ENCODE peak calls at places on chromosome 21, in nine cellular contexts. T, G, U, Q, C, S, M, H and K are unnamed samples.

GRCh38 chr21:46559291-46559983 is 45.4 kb downstream of the S100B start:
- DNase-seq in T (no peak), G (no peak), U (peak), Q (peak), C (no peak), S (no peak), M (no peak), H (no peak), K (peak)

GRCh38 chr21:14376854-14377253 is 6.1 kb downstream of the HSPA13 start:
- DNase-seq in T (no peak), G (no peak), U (no peak), Q (no peak), C (no peak), S (no peak), M (no peak), H (no peak), K (no peak)

GRCh38 chr21:44699502-44700001 is 2.6 kb downstream of the KRTAP10-12 start:
- DNase-seq in T (no peak), G (no peak), U (no peak), Q (no peak), C (no peak), S (no peak), M (no peak), H (no peak), K (no peak)

GRCh38 chr21:37356710-37357109 is 9.9 kb upstream of the DYRK1A start:
- DNase-seq in T (no peak), G (no peak), U (no peak), Q (no peak), C (no peak), S (no peak), M (no peak), H (no peak), K (no peak)

GRCh38 chr21:36589352-36589971 is 109.5 kb upstream of the SIM2 start:
- DNase-seq in T (no peak), G (no peak), U (peak), Q (peak), C (no peak), S (no peak), M (no peak), H (peak), K (no peak)

GRCh38 chr21:32499249-32500055 is 85.9 kb downstream of the TCP10L start:
- DNase-seq in T (no peak), G (no peak), U (no peak), Q (no peak), C (no peak), S (no peak), M (no peak), H (peak), K (no peak)

GRCh38 chr21:35925497-35925896 is 134.8 kb downstream of the SETD4 start:
- DNase-seq in T (no peak), G (no peak), U (no peak), Q (peak), C (no peak), S (no peak), M (no peak), H (no peak), K (no peak)

GRCh38 chr21:36747114-36747814 is 48.3 kb downstream of the SIM2 start:
- DNase-seq in T (no peak), G (no peak), U (no peak), Q (peak), C (no peak), S (no peak), M (no peak), H (no peak), K (no peak)

GRCh38 chr21:32956257-32956656 is 69.5 kb upstream of the OLIG2 start:
- DNase-seq in T (no peak), G (no peak), U (no peak), Q (no peak), C (no peak), S (no peak), M (no peak), H (no peak), K (no peak)

GRCh38 chr21:26374817-26375216 is 198.3 kb downstream of the CYYR1 start:
- DNase-seq in T (no peak), G (no peak), U (no peak), Q (no peak), C (no peak), S (no peak), M (no peak), H (no peak), K (no peak)

GRCh38 chr21:42750737-42751530 is 97.5 kb downstream of the PDE9A start:
- DNase-seq in T (no peak), G (no peak), U (no peak), Q (no peak), C (no peak), S (no peak), M (no peak), H (no peak), K (no peak)

GRCh38 chr21:42425603-42425985 is 21.9 kb downstream of the UBASH3A start:
- DNase-seq in T (no peak), G (no peak), U (no peak), Q (peak), C (no peak), S (no peak), M (no peak), H (no peak), K (no peak)

GRCh38 chr21:45253180-45253579 is 34.5 kb downstream of the POFUT2 start:
- DNase-seq in T (no peak), G (no peak), U (no peak), Q (no peak), C (no peak), S (no peak), M (no peak), H (peak), K (no peak)

GRCh38 chr21:25838809-25839208 is 104.0 kb downstream of the GABPA start:
- DNase-seq in T (peak), G (no peak), U (no peak), Q (no peak), C (no peak), S (no peak), M (no peak), H (no peak), K (no peak)

GRCh38 chr21:25573409-25574206 is 33.7 kb downstream of the MRPL39 start:
- DNase-seq in T (peak), G (no peak), U (peak), Q (peak), C (no peak), S (peak), M (no peak), H (peak), K (no peak)

GRCh38 chr21:45934570-45934969 is 47.0 kb upstream of the COL6A1 start:
- DNase-seq in T (no peak), G (no peak), U (no peak), Q (no peak), C (no peak), S (no peak), M (no peak), H (no peak), K (no peak)

GRCh38 chr21:38129711-38130110 is 127.1 kb upstream of the KCNJ15 start:
- DNase-seq in T (no peak), G (no peak), U (no peak), Q (no peak), C (no peak), S (no peak), M (peak), H (no peak), K (no peak)

GRCh38 chr21:34576043-34576466 is 38.9 kb downstream of the RCAN1 start:
- DNase-seq in T (no peak), G (no peak), U (no peak), Q (no peak), C (no peak), S (no peak), M (no peak), H (peak), K (no peak)

GRCh38 chr21:17802568-17802967 is 16.6 kb downstream of the C21orf91 start:
- DNase-seq in T (no peak), G (no peak), U (no peak), Q (no peak), C (no peak), S (no peak), M (no peak), H (peak), K (no peak)

GRCh38 chr21:42873096-42873495 is 6.2 kb downstream of the WDR4 start:
- DNase-seq in T (no peak), G (no peak), U (no peak), Q (no peak), C (no peak), S (no peak), M (no peak), H (no peak), K (no peak)

GRCh38 chr21:44932366-44933181 is 7.3 kb upstream of the SLX9 start:
- DNase-seq in T (no peak), G (peak), U (no peak), Q (peak), C (no peak), S (no peak), M (no peak), H (no peak), K (no peak)

GRCh38 chr21:34612056-34612455 is 2.9 kb downstream of the RCAN1 start:
- DNase-seq in T (no peak), G (no peak), U (no peak), Q (no peak), C (no peak), S (no peak), M (no peak), H (no peak), K (no peak)

GRCh38 chr21:26028183-26028582 is 142.4 kb downstream of the APP start:
- DNase-seq in T (peak), G (no peak), U (no peak), Q (no peak), C (no peak), S (no peak), M (no peak), H (no peak), K (no peak)

GRCh38 chr21:25908495-25908894 is 173.7 kb downstream of the GABPA start:
- DNase-seq in T (no peak), G (no peak), U (no peak), Q (no peak), C (no peak), S (no peak), M (no peak), H (no peak), K (no peak)

GRCh38 chr21:25179116-25179515 is 428.2 kb downstream of the MRPL39 start:
- DNase-seq in T (no peak), G (no peak), U (no peak), Q (no peak), C (no peak), S (no peak), M (no peak), H (peak), K (no peak)

GRCh38 chr21:25313891-25314646 is 293.2 kb downstream of the MRPL39 start:
- DNase-seq in T (peak), G (no peak), U (no peak), Q (peak), C (no peak), S (no peak), M (peak), H (peak), K (no peak)

GRCh38 chr21:46667191-46667734 is 31.8 kb downstream of the PRMT2 start:
- DNase-seq in T (no peak), G (no peak), U (no peak), Q (peak), C (no peak), S (no peak), M (peak), H (no peak), K (no peak)

GRCh38 chr21:42317826-42318746 is 2.9 kb upstream of the TFF3 start:
- DNase-seq in T (no peak), G (no peak), U (no peak), Q (no peak), C (no peak), S (no peak), M (no peak), H (no peak), K (no peak)

GRCh38 chr21:43659136-43660000 is at the start of the genes HSF2BP and RRP1B:
- DNase-seq in T (peak), G (peak), U (peak), Q (peak), C (peak), S (peak), M (peak), H (peak), K (peak)

GRCh38 chr21:21436012-21436545 is 437.9 kb downstream of the NCAM2 start:
- DNase-seq in T (no peak), G (no peak), U (no peak), Q (no peak), C (no peak), S (no peak), M (no peak), H (no peak), K (no peak)